ENCODE peak calls at places on chromosomes 3 and 15, in six cellular contexts. E, G, R, M, B and T are unnamed samples.
A peak's percentile ranks its signal among the peaks of the same experiment; 100 is the strongest.

GRCh38 chr15:30978328-30978727 is 13.1 kb downstream of the MTMR10 start:
- DNase-seq in B (no peak), G (no peak), E (no peak), M (no peak), R (no peak), T (no peak)

GRCh38 chr3:52848617-52849016 is 13.8 kb upstream of the MUSTN1 start:
- DNase-seq in R (peak; percentile 80), B (no peak), M (peak; percentile 49), E (no peak), G (no peak), T (no peak)

GRCh38 chr15:58966698-58967097 is 20.8 kb upstream of the RNF111 start:
- DNase-seq in G (no peak), R (peak; percentile 63), E (no peak), M (no peak), B (no peak), T (no peak)

GRCh38 chr15:20645956-20646355 is 104.4 kb upstream of the GOLGA6L6 start:
- DNase-seq in B (no peak), M (no peak), G (peak; percentile 69), R (no peak), E (peak; percentile 23), T (no peak)

GRCh38 chr3:52385157-52385556 is 59.7 kb downstream of the SEMA3G start:
- DNase-seq in B (peak; percentile 75), M (no peak), G (no peak), R (peak; percentile 37), E (peak; percentile 12), T (no peak)

GRCh38 chr3:29022976-29023375 is 257.9 kb upstream of the RBMS3 start:
- DNase-seq in G (no peak), R (no peak), E (no peak), B (no peak), M (no peak), T (no peak)

GRCh38 chr3:59245879-59246501 is 196.2 kb upstream of the CFAP20DC start:
- DNase-seq in E (peak; percentile 19), B (no peak), G (no peak), M (peak; percentile 90), R (peak; percentile 4), T (no peak)

GRCh38 chr3:160403028-160403545 is 3.6 kb downstream of the SMC4 start:
- DNase-seq in G (no peak), R (no peak), B (no peak), E (no peak), M (no peak), T (no peak)

GRCh38 chr15:45399381-45400212 is 21.3 kb upstream of the GATM start:
- DNase-seq in R (peak; percentile 74), M (no peak), G (no peak), B (no peak), E (peak; percentile 66), T (no peak)

GRCh38 chr15:70741677-70742293 is 21.6 kb downstream of the UACA start:
- DNase-seq in G (no peak), R (peak; percentile 80), E (peak; percentile 62), M (no peak), B (no peak), T (no peak)

GRCh38 chr3:37054370-37054769 is 61.1 kb downstream of the MLH1 start:
- DNase-seq in M (no peak), R (peak; percentile 89), E (peak; percentile 87), G (no peak), B (peak; percentile 71), T (no peak)

GRCh38 chr3:46482632-46483311 is 15.0 kb upstream of the RTP3 start:
- DNase-seq in R (peak; percentile 38), E (no peak), G (no peak), M (no peak), B (no peak), T (no peak)

GRCh38 chr3:33077976-33078375 is 19.0 kb downstream of the GLB1 start:
- DNase-seq in R (no peak), E (no peak), M (no peak), G (no peak), B (no peak), T (no peak)

GRCh38 chr3:94544131-94544530 is 481.3 kb downstream of the NSUN3 start:
- DNase-seq in E (no peak), G (no peak), M (no peak), R (no peak), B (no peak), T (no peak)

GRCh38 chr3:41286305-41286704 is 87.0 kb downstream of the CTNNB1 start:
- DNase-seq in G (no peak), M (no peak), R (no peak), B (no peak), E (no peak), T (no peak)

GRCh38 chr15:77582763-77583162 is 49.9 kb downstream of the LINGO1 start:
- DNase-seq in M (no peak), B (no peak), R (no peak), E (no peak), G (no peak), T (no peak)

GRCh38 chr3:41304603-41305002 is 105.3 kb downstream of the CTNNB1 start:
- DNase-seq in G (no peak), E (peak; percentile 3), M (no peak), R (peak; percentile 43), B (no peak), T (no peak)

GRCh38 chr3:162491957-162492356 is 995.3 kb downstream of the OTOL1 start:
- DNase-seq in R (peak; percentile 34), G (no peak), E (peak; percentile 23), B (no peak), M (no peak), T (no peak)

GRCh38 chr3:162487138-162487537 is 990.5 kb downstream of the OTOL1 start:
- DNase-seq in R (peak; percentile 24), B (no peak), M (no peak), G (no peak), E (no peak), T (no peak)

GRCh38 chr3:162492446-162493081 is 996.0 kb downstream of the OTOL1 start:
- DNase-seq in E (peak; percentile 26), G (no peak), B (no peak), M (peak; percentile 33), R (peak; percentile 73), T (no peak)

GRCh38 chr3:162489853-162490252 is 993.2 kb downstream of the OTOL1 start:
- DNase-seq in R (no peak), B (no peak), M (no peak), E (peak; percentile 69), G (no peak), T (no peak)
- TF ChIP-seq CTCF in R (no peak), B (no peak), M (no peak), E (peak; percentile 57), G (no peak), T (no peak)

GRCh38 chr15:62482715-62483429 is 317.8 kb upstream of the C2CD4B start:
- DNase-seq in B (peak; percentile 68), G (no peak), M (no peak), R (no peak), E (peak; percentile 37), T (no peak)
- TF ChIP-seq CTCF in B (peak; percentile 37), G (no peak), M (peak; percentile 37), R (peak; percentile 5), E (peak; percentile 40), T (no peak)

GRCh38 chr3:151327571-151328198 is 1.7 kb downstream of the P2RY13 start:
- DNase-seq in E (peak; percentile 42), M (no peak), B (peak; percentile 16), G (no peak), R (peak; percentile 48), T (no peak)
- TF ChIP-seq CTCF in E (peak; percentile 75), M (peak; percentile 64), B (peak; percentile 42), G (peak; percentile 29), R (peak; percentile 61), T (no peak)

GRCh38 chr3:153210116-153210515 is 48.1 kb downstream of the RAP2B start:
- DNase-seq in R (peak; percentile 42), G (no peak), B (no peak), M (no peak), E (peak; percentile 41), T (no peak)
- TF ChIP-seq CTCF in R (peak; percentile 14), G (no peak), B (no peak), M (no peak), E (no peak), T (no peak)

GRCh38 chr3:179902061-179902460 is 134.7 kb downstream of the PEX5L start:
- DNase-seq in M (no peak), G (no peak), B (no peak), R (no peak), E (no peak), T (no peak)

GRCh38 chr3:179907784-179908482 is 128.8 kb downstream of the PEX5L start:
- DNase-seq in G (no peak), B (no peak), E (no peak), R (no peak), M (no peak), T (no peak)
- TF ChIP-seq CTCF in G (no peak), B (no peak), E (no peak), R (no peak), M (no peak), T (no peak)

GRCh38 chr15:80420658-80421057 is 16.5 kb downstream of the ARNT2 start:
- DNase-seq in E (no peak), G (no peak), M (no peak), R (no peak), B (no peak), T (no peak)

GRCh38 chr15:80415331-80415730 is 11.1 kb downstream of the ARNT2 start:
- DNase-seq in M (no peak), E (no peak), G (no peak), B (no peak), R (no peak), T (no peak)

GRCh38 chr15:80416702-80417101 is 12.5 kb downstream of the ARNT2 start:
- DNase-seq in M (no peak), R (no peak), G (no peak), E (no peak), B (no peak), T (no peak)

GRCh38 chr15:80419546-80419945 is 15.4 kb downstream of the ARNT2 start:
- DNase-seq in G (no peak), R (no peak), M (peak; percentile 29), B (no peak), E (no peak), T (no peak)

DNA sequence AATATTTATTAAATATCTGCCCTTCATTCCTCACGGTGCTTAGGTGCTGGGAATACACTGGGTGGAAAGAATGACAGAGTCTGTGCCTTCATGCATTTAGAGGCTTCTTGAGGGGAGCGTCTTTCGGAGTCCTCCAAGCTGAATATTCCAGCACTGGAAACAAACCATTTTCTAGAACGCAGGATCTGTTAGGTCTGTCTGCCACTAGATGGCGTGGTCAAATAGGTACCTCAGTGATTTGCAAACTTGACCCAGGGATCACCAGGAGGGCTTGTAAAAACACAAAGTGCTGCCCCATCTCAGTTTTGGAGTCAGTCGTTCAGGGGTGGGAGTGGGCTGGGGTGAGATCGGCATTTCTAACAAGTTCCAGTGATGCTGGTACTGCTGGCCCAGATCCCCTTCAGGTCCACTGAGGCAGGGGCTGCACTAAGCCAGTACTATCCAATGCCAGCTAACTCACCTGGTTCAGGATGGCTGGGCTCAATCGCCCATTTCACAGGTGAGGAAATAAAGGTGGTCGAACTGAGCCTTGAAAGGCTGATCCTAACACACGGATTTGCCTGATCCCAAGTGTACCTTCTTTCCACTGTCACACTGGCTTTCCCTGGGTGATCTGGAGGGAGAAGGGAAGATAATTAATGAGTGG is 14.8 kb downstream of the ARNT2 start:
- DNase-seq in M (peak; percentile 26), G (no peak), E (peak; percentile 51), R (peak; percentile 69), B (peak; percentile 34), T (no peak)
- TF ChIP-seq CTCF in M (peak; percentile 82), G (no peak), E (peak; percentile 78), R (peak; percentile 86), B (peak; percentile 57), T (no peak)